ENCODE peak calls at places on chromosomes 6 and 20, in six cellular contexts. P is dorsolateral prefrontal cortex, J is right cardiac atrium, V is GM23248, Q is tibial artery, F is RWPE2. S is an unnamed sample. For H3K27me3, the result is how much of the 10 kb centered on the place peaks cover.

GRCh38 chr6:44668976-44669934 is 281.7 kb downstream of the CDC5L start:
- DNase-seq in J (no peak), V (no peak), Q (no peak), F (no peak), P (no peak), S (no peak)

GRCh38 chr6:3664641-3665041 is 86.9 kb downstream of the PXDC1 start:
- DNase-seq in J (no peak), Q (no peak), V (no peak), P (no peak), F (no peak), S (no peak)

GRCh38 chr6:2158596-2159271 is 86.7 kb downstream of the GMDS start:
- DNase-seq in F (no peak), V (peak), Q (no peak), P (no peak), J (no peak), S (no peak)

GRCh38 chr20:51128198-51128597 is 105.3 kb upstream of the KCNG1 start:
- DNase-seq in Q (no peak), P (no peak), V (peak), F (no peak), J (no peak), S (no peak)

GRCh38 chr6:128754658-128755256 is 128.2 kb upstream of the LAMA2 start:
- DNase-seq in F (no peak), J (no peak), V (no peak), P (no peak), Q (no peak), S (no peak)

GRCh38 chr6:166228839-166229528 is 61.3 kb upstream of the TBXT start:
- DNase-seq in V (no peak), P (no peak), Q (no peak), F (no peak), J (no peak), S (no peak)

GRCh38 chr6:57221936-57222683 is at the start of gene RAB23:
- DNase-seq in V (peak), F (peak), J (peak), P (peak), Q (peak), S (peak)

GRCh38 chr20:32707691-32708581 is 34.2 kb upstream of the C20orf203 start:
- DNase-seq in Q (no peak), J (no peak), F (no peak), P (no peak), V (peak), S (peak)

GRCh38 chr6:122730775-122731386 is 48.6 kb upstream of the FABP7 start:
- DNase-seq in F (no peak), P (no peak), V (peak), J (no peak), Q (no peak), S (peak)

DNA sequence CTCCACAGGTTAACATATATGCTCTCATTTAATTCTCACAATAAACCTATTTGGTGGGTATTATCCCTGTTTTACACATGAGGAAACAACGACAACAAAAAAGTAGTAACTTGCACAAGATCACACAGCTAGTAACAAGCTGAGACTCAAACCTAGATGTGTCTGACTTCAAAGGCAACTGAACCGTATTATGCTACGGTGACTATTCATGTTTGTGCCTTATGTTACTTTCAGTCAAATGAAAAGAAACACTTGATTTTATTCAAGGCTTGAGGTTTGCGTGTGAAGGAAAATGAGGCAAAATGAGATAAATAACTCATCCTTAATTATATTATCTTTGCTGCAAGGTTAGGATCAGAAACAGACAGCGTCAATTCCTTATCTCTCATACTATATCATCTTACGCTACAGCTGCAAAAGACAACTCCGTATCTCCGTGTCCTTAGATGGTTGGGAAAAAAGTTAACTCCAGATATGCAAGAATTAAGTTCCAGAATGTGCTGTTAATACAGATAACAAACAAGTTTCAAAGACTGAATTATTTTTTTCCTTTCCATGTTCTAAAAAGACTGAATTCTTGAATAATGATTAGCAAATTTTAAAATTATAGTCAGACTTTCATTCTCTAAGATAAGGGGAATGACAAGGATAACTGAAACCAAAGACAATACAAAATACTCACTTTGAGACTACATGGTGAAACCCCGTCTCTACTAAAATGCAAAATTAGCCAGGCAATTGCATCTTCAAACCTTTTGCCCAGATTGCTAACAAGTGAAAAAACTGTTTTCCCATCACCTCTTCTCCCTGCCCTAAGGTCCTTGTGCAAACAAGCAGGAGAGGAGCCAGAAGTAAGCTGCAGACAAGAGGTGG is 27.8 kb downstream of the STAU1 start:
- DNase-seq in P (no peak), J (no peak), Q (no peak), V (no peak), F (no peak), S (no peak)
- H3K4me3 ChIP-seq in P (no peak), J (no peak), Q (no peak), V (no peak), F (no peak), S (no peak)

DNA sequence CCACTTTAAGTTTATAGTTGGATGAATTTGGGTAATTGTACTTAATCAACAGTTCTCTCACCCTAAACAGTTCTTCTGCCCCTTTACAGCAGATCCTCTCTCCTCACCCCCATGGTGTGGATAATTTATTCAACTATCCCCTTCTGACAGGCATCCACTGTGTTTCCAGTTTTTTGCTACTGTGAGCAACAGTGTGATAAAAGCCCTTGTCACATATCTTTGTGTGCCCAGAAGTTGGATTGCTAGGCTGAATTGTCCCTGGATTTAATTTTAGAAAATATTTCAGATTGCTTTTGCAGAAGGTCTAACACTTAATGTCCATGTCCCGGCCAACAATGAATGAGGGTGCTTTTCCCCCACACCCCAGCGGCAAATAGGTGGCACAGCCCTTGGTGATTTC is 30.5 kb upstream of the SCUBE3 start:
- DNase-seq in Q (no peak), F (no peak), V (no peak), P (no peak), J (no peak), S (no peak)
- H3K27me3 ChIP-seq in Q (under half), F (under half), V (under half), P (under half), J (under half), S (under half)

DNA sequence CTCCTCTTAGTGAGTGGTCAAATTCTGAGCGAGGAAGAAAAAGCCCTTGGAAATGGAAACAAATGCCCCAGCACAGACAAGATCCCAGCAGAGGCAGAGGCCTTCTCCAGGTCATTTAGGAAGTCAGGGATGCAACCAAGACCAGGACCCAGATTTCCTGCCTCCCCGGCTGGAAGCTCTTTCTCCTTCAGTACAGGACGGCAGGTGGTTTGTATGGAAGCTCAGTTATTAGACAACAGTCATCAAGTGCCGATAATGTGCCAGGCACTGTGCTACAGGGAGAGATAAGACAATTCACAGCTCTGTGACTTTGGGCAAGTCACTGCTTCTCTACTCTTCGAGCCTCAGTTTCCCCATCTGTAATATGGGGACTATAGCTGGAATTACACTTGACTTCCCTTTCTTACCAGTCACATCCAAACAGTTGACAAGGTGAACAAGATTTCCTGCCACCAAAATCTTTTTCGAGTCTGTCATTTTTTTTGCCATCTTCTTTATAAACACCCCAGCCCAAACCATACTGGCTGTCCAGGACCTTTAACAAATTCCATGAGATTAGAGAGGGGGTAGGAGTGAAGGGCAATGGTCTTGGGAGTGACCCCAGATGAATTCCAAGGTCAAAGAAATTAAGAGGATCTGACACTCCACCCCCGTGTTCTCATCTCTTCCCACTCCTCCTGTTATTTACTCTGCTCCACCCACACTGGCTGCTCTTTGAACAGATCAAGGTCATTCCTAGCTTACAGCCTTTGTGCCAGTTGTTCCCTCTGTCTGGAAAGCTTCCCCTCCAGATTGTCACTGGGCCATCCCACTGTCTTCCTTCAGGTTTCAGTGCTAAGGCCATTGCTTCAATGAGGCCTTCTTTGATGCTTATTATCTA is 6.0 kb downstream of the MMP9 start:
- DNase-seq in Q (no peak), P (no peak), F (no peak), J (no peak), V (no peak), S (no peak)
- H3K4me3 ChIP-seq in Q (no peak), P (no peak), F (no peak), J (no peak), V (no peak), S (no peak)

GRCh38 chr20:61614311-61615100 is 362.4 kb downstream of the CDH4 start:
- DNase-seq in P (no peak), J (no peak), V (no peak), Q (no peak), F (no peak), S (no peak)
- H3K27me3 ChIP-seq in P (under half), J (under half), V (under half), Q (under half), F (under half), S (under half)

GRCh38 chr6:15401120-15401519 is 155.3 kb downstream of the JARID2 start:
- DNase-seq in J (no peak), F (no peak), Q (no peak), P (no peak), V (no peak), S (no peak)

GRCh38 chr6:15401769-15402250 is 155.9 kb downstream of the JARID2 start:
- DNase-seq in P (no peak), V (peak), Q (no peak), J (no peak), F (no peak), S (peak)

GRCh38 chr6:15399651-15400470 is 154.0 kb downstream of the JARID2 start:
- DNase-seq in P (peak), Q (peak), V (peak), J (peak), F (no peak), S (peak)

GRCh38 chr6:15398657-15399287 is 152.9 kb downstream of the JARID2 start:
- DNase-seq in V (no peak), Q (no peak), F (no peak), J (no peak), P (no peak), S (no peak)

GRCh38 chr6:15400572-15401004 is 154.7 kb downstream of the JARID2 start:
- DNase-seq in P (peak), J (peak), V (peak), F (no peak), Q (peak), S (peak)
- H3K4me3 ChIP-seq in P (peak), J (peak), V (peak), F (no peak), Q (peak), S (peak)

GRCh38 chr6:137058037-137058436 is 13.3 kb upstream of the IL20RA start:
- DNase-seq in P (no peak), J (no peak), V (no peak), F (no peak), Q (no peak), S (no peak)

GRCh38 chr6:137051790-137052472 is 7.2 kb upstream of the IL20RA start:
- DNase-seq in J (no peak), V (no peak), P (no peak), F (no peak), Q (no peak), S (no peak)

GRCh38 chr6:137056121-137056880 is 11.5 kb upstream of the IL20RA start:
- DNase-seq in Q (no peak), P (no peak), V (no peak), J (no peak), F (no peak), S (peak)
- H3K27me3 ChIP-seq in Q (under half), P (under half), V (under half), J (under half), F (under half), S (under half)

S was measured in HAP-1.